ENCODE peak calls at places on chromosomes 16 and 17, in nine cellular contexts. One of them, this sample, is unnamed.

GRCh38 chr17:77011173-77012011 is 129.4 kb upstream of the SEC14L1 start:
- DNase-seq in stimulated activated CD4-positive, alpha-beta T cell treated with anti-CD3 and anti-CD28 coated beads, Interleukin-1b, Interleukin-23, amount 100 ng/mL, for 1 hour: no peak
- DNase-seq in KG1: peak
- DNase-seq in left ventricle myocardium inferior: no peak
- DNase-seq in GM04503: no peak
- DNase-seq in HCEC 1CT: peak
- DNase-seq in fibroblast of lung: peak
- DNase-seq in NCI-H345: peak
- DNase-seq in neural progenitor cell: peak
- DNase-seq in this sample: no peak

GRCh38 chr16:19005561-19006445 is 22.1 kb downstream of the TMC7 start:
- DNase-seq in neural progenitor cell: peak
- DNase-seq in KG1: no peak
- DNase-seq in HCEC 1CT: peak
- DNase-seq in GM04503: no peak
- DNase-seq in left ventricle myocardium inferior: peak
- DNase-seq in NCI-H345: no peak
- DNase-seq in stimulated activated CD4-positive, alpha-beta T cell treated with anti-CD3 and anti-CD28 coated beads, Interleukin-1b, Interleukin-23, amount 100 ng/mL, for 1 hour: no peak
- DNase-seq in fibroblast of lung: peak
- DNase-seq in this sample: no peak

GRCh38 chr17:45129426-45129939 is 2.8 kb downstream of the PLCD3 start:
- DNase-seq in left ventricle myocardium inferior: peak
- DNase-seq in fibroblast of lung: no peak
- DNase-seq in stimulated activated CD4-positive, alpha-beta T cell treated with anti-CD3 and anti-CD28 coated beads, Interleukin-1b, Interleukin-23, amount 100 ng/mL, for 1 hour: no peak
- DNase-seq in HCEC 1CT: no peak
- DNase-seq in GM04503: no peak
- DNase-seq in NCI-H345: no peak
- DNase-seq in KG1: no peak
- DNase-seq in neural progenitor cell: peak
- DNase-seq in this sample: peak

GRCh38 chr17:77825621-77826020 is 132.9 kb upstream of the TNRC6C start:
- DNase-seq in KG1: no peak
- DNase-seq in NCI-H345: no peak
- DNase-seq in left ventricle myocardium inferior: no peak
- DNase-seq in stimulated activated CD4-positive, alpha-beta T cell treated with anti-CD3 and anti-CD28 coated beads, Interleukin-1b, Interleukin-23, amount 100 ng/mL, for 1 hour: no peak
- DNase-seq in GM04503: no peak
- DNase-seq in HCEC 1CT: no peak
- DNase-seq in neural progenitor cell: no peak
- DNase-seq in fibroblast of lung: no peak
- DNase-seq in this sample: no peak

GRCh38 chr16:8959921-8960787 is 3.6 kb downstream of the USP7 start:
- DNase-seq in NCI-H345: no peak
- DNase-seq in left ventricle myocardium inferior: no peak
- DNase-seq in fibroblast of lung: peak
- DNase-seq in GM04503: no peak
- DNase-seq in HCEC 1CT: peak
- DNase-seq in KG1: no peak
- DNase-seq in stimulated activated CD4-positive, alpha-beta T cell treated with anti-CD3 and anti-CD28 coated beads, Interleukin-1b, Interleukin-23, amount 100 ng/mL, for 1 hour: no peak
- DNase-seq in neural progenitor cell: peak
- DNase-seq in this sample: no peak

GRCh38 chr17:76153202-76153601 is 12.2 kb upstream of the FOXJ1 start:
- DNase-seq in neural progenitor cell: no peak
- DNase-seq in HCEC 1CT: no peak
- DNase-seq in stimulated activated CD4-positive, alpha-beta T cell treated with anti-CD3 and anti-CD28 coated beads, Interleukin-1b, Interleukin-23, amount 100 ng/mL, for 1 hour: no peak
- DNase-seq in NCI-H345: no peak
- DNase-seq in left ventricle myocardium inferior: no peak
- DNase-seq in fibroblast of lung: no peak
- DNase-seq in GM04503: no peak
- DNase-seq in KG1: no peak
- DNase-seq in this sample: peak

GRCh38 chr17:45060824-45061605 is at the start of gene NMT1:
- DNase-seq in GM04503: peak
- DNase-seq in HCEC 1CT: peak
- DNase-seq in neural progenitor cell: peak
- DNase-seq in NCI-H345: peak
- DNase-seq in KG1: peak
- DNase-seq in stimulated activated CD4-positive, alpha-beta T cell treated with anti-CD3 and anti-CD28 coated beads, Interleukin-1b, Interleukin-23, amount 100 ng/mL, for 1 hour: peak
- DNase-seq in left ventricle myocardium inferior: peak
- DNase-seq in fibroblast of lung: peak
- DNase-seq in this sample: peak

GRCh38 chr16:543301-544164 is 16.0 kb downstream of the CAPN15 start:
- DNase-seq in fibroblast of lung: no peak
- DNase-seq in NCI-H345: no peak
- DNase-seq in KG1: no peak
- DNase-seq in HCEC 1CT: no peak
- DNase-seq in neural progenitor cell: no peak
- DNase-seq in left ventricle myocardium inferior: no peak
- DNase-seq in stimulated activated CD4-positive, alpha-beta T cell treated with anti-CD3 and anti-CD28 coated beads, Interleukin-1b, Interleukin-23, amount 100 ng/mL, for 1 hour: no peak
- DNase-seq in GM04503: no peak
- DNase-seq in this sample: no peak

GRCh38 chr16:17391715-17392114 is 79.0 kb downstream of the XYLT1 start:
- DNase-seq in HCEC 1CT: no peak
- DNase-seq in fibroblast of lung: no peak
- DNase-seq in neural progenitor cell: no peak
- DNase-seq in stimulated activated CD4-positive, alpha-beta T cell treated with anti-CD3 and anti-CD28 coated beads, Interleukin-1b, Interleukin-23, amount 100 ng/mL, for 1 hour: no peak
- DNase-seq in KG1: no peak
- DNase-seq in left ventricle myocardium inferior: no peak
- DNase-seq in GM04503: no peak
- DNase-seq in NCI-H345: no peak
- DNase-seq in this sample: no peak

GRCh38 chr17:64320613-64321553 is 57.8 kb upstream of the TEX2 start:
- DNase-seq in neural progenitor cell: peak
- DNase-seq in stimulated activated CD4-positive, alpha-beta T cell treated with anti-CD3 and anti-CD28 coated beads, Interleukin-1b, Interleukin-23, amount 100 ng/mL, for 1 hour: peak
- DNase-seq in HCEC 1CT: peak
- DNase-seq in fibroblast of lung: peak
- DNase-seq in GM04503: no peak
- DNase-seq in KG1: peak
- DNase-seq in NCI-H345: peak
- DNase-seq in left ventricle myocardium inferior: peak
- DNase-seq in this sample: peak

GRCh38 chr17:47843391-47843730 is 2.3 kb upstream of the SCRN2 start:
- DNase-seq in stimulated activated CD4-positive, alpha-beta T cell treated with anti-CD3 and anti-CD28 coated beads, Interleukin-1b, Interleukin-23, amount 100 ng/mL, for 1 hour: no peak
- DNase-seq in HCEC 1CT: no peak
- DNase-seq in neural progenitor cell: no peak
- DNase-seq in NCI-H345: no peak
- DNase-seq in KG1: no peak
- DNase-seq in left ventricle myocardium inferior: no peak
- DNase-seq in GM04503: no peak
- DNase-seq in fibroblast of lung: no peak
- DNase-seq in this sample: no peak

GRCh38 chr16:69820926-69821541 is 58.9 kb downstream of the WWP2 start:
- DNase-seq in HCEC 1CT: no peak
- DNase-seq in neural progenitor cell: no peak
- DNase-seq in KG1: no peak
- DNase-seq in NCI-H345: no peak
- DNase-seq in GM04503: no peak
- DNase-seq in fibroblast of lung: peak
- DNase-seq in left ventricle myocardium inferior: no peak
- DNase-seq in stimulated activated CD4-positive, alpha-beta T cell treated with anti-CD3 and anti-CD28 coated beads, Interleukin-1b, Interleukin-23, amount 100 ng/mL, for 1 hour: no peak
- DNase-seq in this sample: no peak

GRCh38 chr16:62068747-62069146 is 32.5 kb upstream of the CDH8 start:
- DNase-seq in left ventricle myocardium inferior: no peak
- DNase-seq in fibroblast of lung: no peak
- DNase-seq in KG1: no peak
- DNase-seq in NCI-H345: no peak
- DNase-seq in neural progenitor cell: peak
- DNase-seq in HCEC 1CT: no peak
- DNase-seq in GM04503: no peak
- DNase-seq in stimulated activated CD4-positive, alpha-beta T cell treated with anti-CD3 and anti-CD28 coated beads, Interleukin-1b, Interleukin-23, amount 100 ng/mL, for 1 hour: no peak
- DNase-seq in this sample: no peak

GRCh38 chr17:80428363-80428762 is 13.4 kb downstream of the ENDOV start:
- DNase-seq in GM04503: no peak
- DNase-seq in left ventricle myocardium inferior: no peak
- DNase-seq in HCEC 1CT: no peak
- DNase-seq in stimulated activated CD4-positive, alpha-beta T cell treated with anti-CD3 and anti-CD28 coated beads, Interleukin-1b, Interleukin-23, amount 100 ng/mL, for 1 hour: no peak
- DNase-seq in NCI-H345: no peak
- DNase-seq in KG1: no peak
- DNase-seq in neural progenitor cell: no peak
- DNase-seq in fibroblast of lung: no peak
- DNase-seq in this sample: no peak

GRCh38 chr16:57276596-57276995 is 7.9 kb downstream of the PLLP start:
- DNase-seq in neural progenitor cell: no peak
- DNase-seq in KG1: no peak
- DNase-seq in fibroblast of lung: no peak
- DNase-seq in GM04503: no peak
- DNase-seq in left ventricle myocardium inferior: no peak
- DNase-seq in HCEC 1CT: no peak
- DNase-seq in stimulated activated CD4-positive, alpha-beta T cell treated with anti-CD3 and anti-CD28 coated beads, Interleukin-1b, Interleukin-23, amount 100 ng/mL, for 1 hour: no peak
- DNase-seq in NCI-H345: no peak
- DNase-seq in this sample: peak

GRCh38 chr16:50640919-50641817 is 39.9 kb downstream of the SNX20 start:
- DNase-seq in KG1: no peak
- DNase-seq in stimulated activated CD4-positive, alpha-beta T cell treated with anti-CD3 and anti-CD28 coated beads, Interleukin-1b, Interleukin-23, amount 100 ng/mL, for 1 hour: no peak
- DNase-seq in GM04503: no peak
- DNase-seq in NCI-H345: no peak
- DNase-seq in left ventricle myocardium inferior: no peak
- DNase-seq in HCEC 1CT: no peak
- DNase-seq in fibroblast of lung: no peak
- DNase-seq in neural progenitor cell: no peak
- DNase-seq in this sample: no peak

GRCh38 chr17:250487-251300 is 69.2 kb upstream of the DOC2B start:
- DNase-seq in NCI-H345: no peak
- DNase-seq in KG1: no peak
- DNase-seq in stimulated activated CD4-positive, alpha-beta T cell treated with anti-CD3 and anti-CD28 coated beads, Interleukin-1b, Interleukin-23, amount 100 ng/mL, for 1 hour: no peak
- DNase-seq in GM04503: no peak
- DNase-seq in neural progenitor cell: no peak
- DNase-seq in fibroblast of lung: no peak
- DNase-seq in HCEC 1CT: no peak
- DNase-seq in left ventricle myocardium inferior: peak
- DNase-seq in this sample: no peak

This sample was measured in islet precursor cell.